ENCODE peak calls at places on chromosomes 6 and 20, in seven cellular contexts. L, P, B, I, S, R and X are unnamed samples.

GRCh38 chr6:23563329-23563728 is 562.7 kb upstream of the NRSN1 start:
- DNase-seq in B (no peak), I (no peak), R (no peak), L (no peak), P (no peak), S (no peak), X (no peak)

GRCh38 chr20:2771631-2772080 is 28.8 kb downstream of the CPXM1 start:
- DNase-seq in S (no peak), I (no peak), L (peak; percentile 69), R (peak; percentile 9), P (peak; percentile 18), B (no peak), X (no peak)

GRCh38 chr20:32435449-32436107 is 77.4 kb downstream of the ASXL1 start:
- DNase-seq in B (no peak), R (no peak), P (no peak), L (peak; percentile 18), S (no peak), I (no peak), X (no peak)

GRCh38 chr6:161533266-161533665 is 259.4 kb upstream of the AGPAT4 start:
- DNase-seq in L (no peak), R (no peak), P (no peak), S (no peak), B (no peak), I (no peak), X (no peak)

GRCh38 chr20:38649275-38649891 is 47.8 kb downstream of the ARHGAP40 start:
- DNase-seq in L (peak; percentile 80), R (peak; percentile 11), I (no peak), S (no peak), P (no peak), B (no peak), X (no peak)

GRCh38 chr6:73233048-73233447 is 7.8 kb upstream of the KHDC1L start:
- DNase-seq in R (no peak), B (no peak), S (no peak), P (no peak), L (no peak), I (no peak), X (no peak)

GRCh38 chr6:23963137-23963536 is 162.9 kb upstream of the NRSN1 start:
- DNase-seq in R (no peak), B (peak; percentile 12), S (no peak), I (no peak), L (no peak), P (no peak), X (no peak)

GRCh38 chr6:151916075-151916474 is 108.6 kb downstream of the ESR1 start:
- DNase-seq in R (no peak), I (no peak), P (no peak), B (peak; percentile 58), S (no peak), L (no peak), X (no peak)

GRCh38 chr6:29651413-29652197 is 5.3 kb upstream of the MOG start:
- DNase-seq in S (no peak), R (peak; percentile 18), L (no peak), B (no peak), P (peak; percentile 37), I (no peak), X (no peak)

GRCh38 chr6:43054206-43054943 is 724 bp upstream of the CUL7 start:
- DNase-seq in R (peak; percentile 36), B (no peak), I (no peak), P (no peak), S (no peak), L (no peak), X (no peak)

GRCh38 chr6:22020299-22020998 is 276.4 kb downstream of the PRL start:
- DNase-seq in R (no peak), I (no peak), S (no peak), B (no peak), P (no peak), L (no peak), X (no peak)

GRCh38 chr6:143337201-143337949 is 113.1 kb downstream of the ADAT2 start:
- DNase-seq in R (no peak), B (peak; percentile 75), L (peak; percentile 97), I (peak; percentile 15), S (no peak), P (peak; percentile 8), X (no peak)

GRCh38 chr6:108558372-108559096 is 2.2 kb upstream of the FOXO3 start:
- DNase-seq in P (peak; percentile 99), R (peak; percentile 99), B (peak; percentile 96), L (peak; percentile 99), I (peak; percentile 99), S (peak; percentile 99), X (peak; percentile 97)

GRCh38 chr6:108560463-108561308 is at the start of gene FOXO3:
- DNase-seq in B (peak; percentile 79), L (peak; percentile 96), I (peak; percentile 95), R (peak; percentile 89), P (peak; percentile 80), S (peak; percentile 89), X (peak; percentile 62)

GRCh38 chr6:108559884-108560462 is 744 bp upstream of the FOXO3 start:
- DNase-seq in B (peak; percentile 78), S (peak; percentile 78), R (peak; percentile 84), I (peak; percentile 69), L (peak; percentile 90), P (peak; percentile 74), X (no peak)

GRCh38 chr6:108557494-108558371 is 3.0 kb upstream of the FOXO3 start:
- DNase-seq in R (peak; percentile 59), I (peak; percentile 80), L (peak; percentile 94), P (peak; percentile 62), S (peak; percentile 75), B (peak; percentile 23), X (no peak)

DNA sequence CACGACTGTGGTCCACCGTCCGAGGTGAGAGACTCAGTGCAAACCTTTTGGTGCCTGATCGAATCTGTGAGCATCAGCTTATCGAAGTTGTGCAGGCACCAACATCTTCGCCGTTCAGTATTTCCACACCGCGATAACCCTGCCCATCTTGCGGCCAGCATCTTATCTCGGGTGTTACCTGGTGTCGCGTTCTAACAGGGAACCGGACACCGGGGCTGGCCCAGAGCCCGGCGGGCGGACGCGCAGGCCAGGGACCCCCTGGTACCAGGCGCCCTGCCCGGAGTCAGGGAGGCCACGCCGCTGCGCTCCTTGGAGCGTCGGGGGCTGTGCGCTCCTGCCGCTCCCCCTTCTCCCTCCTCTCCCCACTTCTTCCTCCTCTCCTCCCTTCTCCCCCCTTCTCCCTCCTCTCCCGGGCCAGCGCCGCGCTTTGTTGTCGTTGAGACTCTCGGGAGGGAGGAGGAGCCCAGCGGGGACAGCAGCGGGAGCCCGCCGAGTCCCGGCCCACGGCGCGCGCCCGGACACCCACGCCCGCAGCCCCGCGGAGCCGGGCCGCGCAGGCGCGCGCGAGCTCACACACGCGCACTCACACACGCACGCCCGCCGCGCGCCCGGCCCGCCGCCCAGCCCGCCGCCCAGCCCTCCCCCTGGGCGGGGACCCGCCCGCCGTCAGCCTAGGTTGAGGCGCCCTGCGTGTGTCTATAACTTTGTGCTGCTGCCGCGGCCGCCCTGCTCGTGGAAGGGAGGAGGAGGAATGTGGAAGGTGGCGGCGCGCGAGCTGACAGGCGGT is 1.4 kb upstream of the FOXO3 start:
- DNase-seq in P (peak; percentile 84), L (peak; percentile 86), R (peak; percentile 83), I (peak; percentile 91), S (peak; percentile 89), B (peak; percentile 76), X (no peak)
- H3K27ac ChIP-seq in P (peak overlapping the region; percentile 88), L (peak overlapping the region; percentile 88), R (peak overlapping the region; percentile 95), I (peak overlapping the region; percentile 99), S (peak overlapping the region; percentile 100), B (peak overlapping the region; percentile 90), X (peak overlapping the region; percentile 92)

DNA sequence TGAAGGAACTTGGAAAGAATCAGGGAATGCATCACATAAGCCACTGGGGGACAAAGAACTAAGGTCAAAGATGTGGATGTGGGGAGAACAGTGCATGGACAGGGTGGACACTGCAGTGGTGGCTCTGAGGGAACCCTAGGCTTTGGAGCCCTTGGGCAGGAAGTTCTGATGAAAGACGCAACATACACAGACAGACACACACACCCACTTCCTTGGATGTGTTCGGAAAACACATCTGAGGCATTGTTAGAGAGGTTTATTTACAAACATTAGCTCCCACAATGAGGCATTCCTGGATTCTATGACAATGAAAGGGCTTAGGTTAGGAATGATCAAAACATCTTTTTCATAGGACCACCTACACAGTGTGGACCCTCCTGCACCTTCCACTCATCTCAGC is 6.2 kb upstream of the METTL24 start:
- DNase-seq in L (no peak), S (no peak), P (no peak), I (no peak), B (no peak), R (no peak), X (no peak)
- H3K27ac ChIP-seq in L (peak overlapping the region; percentile 62), S (no peak overlapping the region), P (no peak overlapping the region), I (peak overlapping the region; percentile 50), B (no peak overlapping the region), R (no peak overlapping the region), X (no peak overlapping the region)

GRCh38 chr6:137870744-137871247 is 3.7 kb downstream of the TNFAIP3 start:
- DNase-seq in I (no peak), R (no peak), S (no peak), P (peak; percentile 31), L (no peak), B (peak; percentile 57), X (no peak)

GRCh38 chr6:137871299-137871698 is 4.2 kb downstream of the TNFAIP3 start:
- DNase-seq in B (no peak), L (no peak), I (no peak), S (no peak), R (no peak), P (no peak), X (no peak)

GRCh38 chr6:137870286-137870685 is 3.2 kb downstream of the TNFAIP3 start:
- DNase-seq in P (no peak), B (no peak), S (no peak), R (no peak), I (no peak), L (no peak), X (no peak)

GRCh38 chr6:137873273-137873762 is 6.3 kb downstream of the TNFAIP3 start:
- DNase-seq in P (peak; percentile 92), L (no peak), S (no peak), R (peak; percentile 86), B (peak; percentile 90), I (peak; percentile 86), X (peak; percentile 86)

DNA sequence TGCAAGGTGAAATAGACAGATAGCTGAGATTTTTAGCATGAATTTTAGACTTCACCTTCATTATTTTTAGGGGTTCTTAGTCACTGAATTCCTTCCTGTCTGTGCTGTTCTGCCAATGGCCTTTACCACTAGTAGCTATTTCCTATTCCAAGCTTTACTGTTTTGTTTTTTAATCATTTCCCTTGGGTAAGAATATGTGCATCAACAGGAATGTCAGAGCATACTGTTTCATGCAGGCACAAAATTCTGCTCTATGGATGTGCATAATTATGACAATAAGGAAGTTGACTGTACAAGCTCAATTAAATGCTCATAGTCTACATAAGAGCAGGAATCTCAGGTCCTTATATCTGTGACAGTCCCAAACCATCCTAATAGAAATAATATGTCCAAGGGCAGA is 5.0 kb downstream of the TNFAIP3 start:
- DNase-seq in L (no peak), P (peak; percentile 47), I (no peak), R (peak; percentile 57), S (no peak), B (peak; percentile 51), X (no peak)
- H3K27ac ChIP-seq in L (no peak overlapping the region), P (no peak overlapping the region), I (peak overlapping the region; percentile 97), R (no peak overlapping the region), S (peak overlapping the region; percentile 66), B (peak overlapping the region; percentile 67), X (peak overlapping the region; percentile 81)

DNA sequence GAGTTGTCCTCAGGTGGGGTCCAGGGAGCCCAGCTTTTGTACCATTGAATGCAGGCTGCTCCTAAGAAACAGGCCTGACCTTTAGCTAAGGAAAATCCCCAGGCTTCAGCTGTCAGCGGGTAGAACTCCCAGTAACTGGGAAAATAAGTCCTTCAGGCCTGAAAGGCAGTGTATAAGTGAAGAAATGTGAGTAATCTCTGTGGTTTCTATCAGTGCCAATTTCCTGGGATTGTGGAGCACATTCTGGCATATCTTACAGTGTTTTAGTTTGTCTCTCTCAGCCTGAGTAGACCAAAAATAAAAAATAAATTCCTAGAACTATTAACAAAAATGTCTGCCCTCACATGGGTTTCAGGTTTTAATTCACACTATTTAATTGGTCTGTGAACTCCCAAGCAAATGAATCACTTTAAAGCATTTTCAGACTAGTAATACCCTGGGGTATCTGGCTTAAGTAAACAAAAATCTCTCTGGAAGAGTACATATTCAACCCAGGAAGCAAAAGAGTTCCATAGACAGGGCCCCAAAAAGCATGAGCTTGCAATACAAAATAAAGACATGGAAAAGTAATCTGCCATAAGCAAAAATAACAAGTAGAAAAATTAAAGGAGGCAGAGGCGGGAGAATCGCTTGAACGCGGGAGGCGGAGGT is 566.2 kb upstream of the NOX3 start:
- DNase-seq in I (no peak), R (peak; percentile 64), B (peak; percentile 53), S (no peak), P (peak; percentile 86), L (no peak), X (no peak)
- H3K27ac ChIP-seq in I (peak overlapping the region; percentile 21), R (no peak overlapping the region), B (no peak overlapping the region), S (peak overlapping the region; percentile 89), P (peak overlapping the region; percentile 93), L (no peak overlapping the region), X (peak overlapping the region; percentile 19)